ENCODE peak calls at places on chromosomes 1 and 21, in six cellular contexts. K is hepatocyte, Z is left ventricle myocardium inferior, C is tibial artery, W is Peyer's patch, A is BE2C. U is an unnamed sample. For H3K36me3, the result is how much of the 10 kb centered on the place peaks cover.

GRCh38 chr1:171983584-171983983 is 142.3 kb downstream of the DNM3 start:
- DNase-seq in K (peak), Z (no peak), C (no peak), W (no peak), A (no peak), U (peak)

GRCh38 chr1:209787551-209787950 is 3.2 kb upstream of the C1orf74 start:
- DNase-seq in K (peak), Z (no peak), C (no peak), W (no peak), A (no peak), U (no peak)

GRCh38 chr1:9843576-9843945 is 19.8 kb upstream of the CLSTN1 start:
- DNase-seq in K (peak), Z (no peak), C (no peak), W (peak), A (no peak), U (no peak)

GRCh38 chr1:65844990-65845757 is 52.5 kb downstream of the PDE4B start:
- DNase-seq in K (no peak), Z (no peak), C (no peak), W (no peak), A (no peak), U (no peak)

GRCh38 chr1:4733446-4734175 is 79.2 kb downstream of the AJAP1 start:
- DNase-seq in K (no peak), Z (no peak), C (no peak), W (no peak), A (no peak), U (no peak)

GRCh38 chr1:204894031-204894430 is 23.4 kb downstream of the NFASC start:
- DNase-seq in K (no peak), Z (no peak), C (no peak), W (no peak), A (no peak), U (no peak)

GRCh38 chr1:155499953-155500621 is 62.5 kb downstream of the ASH1L start:
- DNase-seq in K (peak), Z (no peak), C (no peak), W (no peak), A (peak), U (peak)

GRCh38 chr21:35303085-35303484 is 254.0 kb upstream of the RUNX1 start:
- DNase-seq in K (peak), Z (no peak), C (no peak), W (no peak), A (no peak), U (no peak)

GRCh38 chr1:74933500-74933899 is 200.5 kb downstream of the TYW3 start:
- DNase-seq in K (no peak), Z (no peak), C (no peak), W (no peak), A (no peak), U (no peak)

GRCh38 chr1:195376190-195376589 is 1232.0 kb downstream of the KCNT2 start:
- DNase-seq in K (no peak), Z (no peak), C (no peak), W (no peak), A (no peak), U (peak)

GRCh38 chr1:243287652-243288051 is 31.8 kb downstream of the SDCCAG8 start:
- DNase-seq in K (no peak), Z (no peak), C (no peak), W (no peak), A (no peak), U (peak)

GRCh38 chr1:13651279-13651678 is 48.7 kb upstream of the PRDM2 start:
- DNase-seq in K (no peak), Z (no peak), C (no peak), W (no peak), A (no peak), U (no peak)

GRCh38 chr1:207892764-207893163 is 18.2 kb downstream of the CD34 start:
- DNase-seq in K (no peak), Z (no peak), C (no peak), W (no peak), A (no peak), U (no peak)

GRCh38 chr21:25934771-25935224 is 200.0 kb downstream of the GABPA start:
- DNase-seq in K (peak), Z (peak), C (peak), W (no peak), A (no peak), U (no peak)

GRCh38 chr1:183543619-183544204 is 46.5 kb downstream of the NCF2 start:
- DNase-seq in K (peak), Z (no peak), C (no peak), W (no peak), A (peak), U (peak)

GRCh38 chr1:53075206-53075605 is 13.2 kb downstream of the PODN start:
- DNase-seq in K (no peak), Z (peak), C (peak), W (peak), A (no peak), U (no peak)

DNA sequence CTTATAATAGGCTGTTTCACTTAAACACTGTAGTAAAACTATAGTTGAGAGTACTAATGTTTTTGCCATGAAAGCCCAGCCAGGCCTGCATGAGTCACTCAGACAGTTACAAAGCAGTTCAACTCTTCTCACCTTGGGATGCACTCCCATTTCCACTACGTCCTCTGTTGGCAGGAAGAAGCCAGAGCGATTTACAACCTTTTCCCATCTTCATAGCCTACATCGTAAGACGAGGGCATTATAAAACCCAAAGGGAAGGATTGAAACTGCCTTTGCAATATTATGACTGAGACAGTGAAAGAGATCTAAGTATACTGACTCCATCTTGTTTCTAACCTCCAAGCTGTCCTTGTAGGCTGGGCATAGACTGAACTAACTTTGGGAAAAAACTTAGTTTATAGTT is 71.8 kb upstream of the CSF1 start:
- DNase-seq in K (no peak), Z (no peak), C (no peak), W (no peak), A (peak), U (no peak)
- TF ChIP-seq CTCF in K (no peak), Z (no peak), C (no peak), W (no peak), A (peak), U (no peak)

DNA sequence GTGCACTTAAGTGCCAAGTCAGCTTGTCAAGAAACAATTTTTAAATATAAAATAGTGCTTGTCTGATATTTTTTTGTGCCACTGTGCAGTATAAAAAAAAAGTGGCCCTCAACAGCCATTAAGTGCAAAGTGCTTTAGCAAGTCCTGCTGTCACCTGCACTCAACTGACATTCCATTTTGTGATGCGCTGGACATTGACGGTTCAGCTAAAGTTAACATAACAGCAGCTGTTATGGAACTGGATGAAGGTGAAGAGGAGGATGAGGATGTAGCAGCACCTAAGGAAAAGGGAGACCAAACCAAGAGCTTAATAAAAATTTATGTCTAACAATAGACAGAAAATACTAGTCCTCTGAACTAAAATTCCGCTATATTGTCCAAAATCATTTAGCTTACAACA is 7.3 kb upstream of the RBM34 start:
- DNase-seq in K (no peak), Z (no peak), C (no peak), W (no peak), A (no peak), U (no peak)
- H3K36me3 ChIP-seq in K (under half), Z (half or more), C (under half), W (under half), A (under half), U (under half)

DNA sequence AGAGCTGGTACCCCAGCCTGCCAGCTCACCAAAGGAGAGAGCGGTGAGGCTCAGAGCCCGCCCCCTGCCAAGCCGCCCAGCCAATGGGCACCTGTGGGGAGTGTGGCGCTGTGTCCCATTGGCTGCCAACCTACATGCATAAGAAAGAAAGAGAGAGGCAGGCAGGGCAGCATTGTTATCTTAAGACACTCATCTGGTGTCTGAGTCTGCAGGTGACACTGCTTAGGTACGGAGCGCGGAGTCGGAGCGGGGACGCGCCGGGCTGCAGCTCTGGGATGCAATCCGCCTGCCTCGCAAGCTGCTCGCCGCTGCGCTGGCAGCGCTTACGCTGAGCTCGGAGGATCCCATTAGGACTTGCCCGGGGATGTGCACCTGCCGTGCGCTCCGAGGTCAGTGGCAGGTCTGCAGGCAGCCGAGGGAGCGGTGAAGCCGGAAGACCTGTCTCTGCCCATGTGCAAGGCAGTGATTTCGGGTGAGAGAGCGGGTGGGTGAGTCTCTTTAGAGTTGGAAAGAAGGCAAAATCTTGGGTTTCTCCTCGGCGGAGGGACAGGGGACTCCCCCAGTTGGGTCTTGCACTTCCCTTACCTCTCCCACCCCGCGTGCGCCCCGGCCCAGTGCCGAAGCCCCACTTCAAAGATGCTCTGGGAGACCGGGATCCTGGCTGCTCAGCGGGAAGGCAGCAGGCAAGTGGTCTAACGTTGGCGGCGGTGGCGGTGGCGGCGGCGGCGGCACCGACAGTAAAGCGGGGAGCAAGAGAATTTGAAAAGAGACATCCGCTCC is at the start of gene BRINP2:
- DNase-seq in K (peak), Z (peak), C (no peak), W (no peak), A (peak), U (peak)
- TF ChIP-seq CTCF in K (no peak), Z (no peak), C (no peak), W (no peak), A (no peak), U (no peak)

GRCh38 chr1:39962450-39962825 is 7.5 kb downstream of the MFSD2A start:
- DNase-seq in K (no peak), Z (no peak), C (no peak), W (no peak), A (no peak), U (no peak)
- H3K36me3 ChIP-seq in K (under half), Z (under half), C (under half), W (under half), A (under half), U (under half)

DNA sequence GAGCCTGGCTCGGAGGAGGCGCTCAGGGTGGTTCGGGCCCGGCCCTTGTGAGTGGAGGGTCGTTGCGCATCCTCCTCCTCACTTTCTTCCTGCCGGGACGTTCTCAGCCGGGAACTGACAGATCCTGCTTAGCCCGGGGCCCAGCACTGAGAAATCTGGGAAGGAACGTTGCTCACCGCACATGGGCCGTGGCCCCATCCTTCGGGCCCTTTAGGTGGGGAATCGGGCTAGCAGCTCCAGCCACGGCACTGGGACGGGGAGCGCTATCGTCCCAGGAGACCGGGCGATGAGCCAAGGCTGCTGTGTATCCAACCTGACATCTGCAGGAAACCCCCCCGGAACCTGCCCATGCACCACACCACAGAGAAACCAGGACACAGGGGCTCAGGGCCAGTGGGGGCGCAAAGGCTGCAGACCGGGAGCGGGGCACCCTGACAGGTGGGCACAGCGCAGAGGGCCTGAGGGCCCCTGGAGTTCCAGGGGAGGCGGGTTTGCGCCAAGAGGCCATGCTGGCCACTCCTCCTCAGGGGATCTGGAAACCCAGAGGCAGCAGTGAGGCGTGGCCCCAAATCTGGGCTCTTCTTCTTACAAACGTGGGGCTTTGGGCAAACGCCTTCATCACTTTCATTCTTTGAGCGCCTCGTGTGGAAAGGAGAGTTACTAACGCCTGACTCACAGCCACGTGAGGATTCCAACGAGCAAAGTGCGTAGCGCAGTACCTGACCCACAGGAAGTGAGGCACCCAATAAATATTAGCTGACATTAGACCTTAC is at the start of gene SH2D5:
- DNase-seq in K (peak), Z (peak), C (peak), W (peak), A (peak), U (peak)
- TF ChIP-seq CTCF in K (peak), Z (peak), C (peak), W (peak), A (peak), U (peak)

GRCh38 chr1:17342014-17342441 is 30.0 kb upstream of the PADI6 start:
- DNase-seq in K (no peak), Z (no peak), C (no peak), W (no peak), A (no peak), U (no peak)

GRCh38 chr1:17340358-17340757 is 31.6 kb upstream of the PADI6 start:
- DNase-seq in K (no peak), Z (no peak), C (no peak), W (no peak), A (no peak), U (no peak)

GRCh38 chr1:17338706-17339493 is 30.9 kb downstream of the PADI4 start:
- DNase-seq in K (no peak), Z (no peak), C (no peak), W (no peak), A (no peak), U (no peak)

GRCh38 chr1:17335821-17336718 is 28.1 kb downstream of the PADI4 start:
- DNase-seq in K (peak), Z (peak), C (no peak), W (peak), A (peak), U (peak)

GRCh38 chr1:17339521-17339920 is 31.5 kb downstream of the PADI4 start:
- DNase-seq in K (no peak), Z (no peak), C (no peak), W (no peak), A (no peak), U (no peak)
- H3K36me3 ChIP-seq in K (under half), Z (under half), C (under half), W (under half), A (under half), U (under half)